ENCODE peak calls at places on chromosomes 1 and 21, in four cellular contexts. D, N, J and Z are unnamed samples.

GRCh38 chr1:145740269-145740668 is 21.0 kb downstream of the CD160 start:
- DNase-seq in D (peak; percentile 88), N (no peak), J (no peak), Z (no peak)

GRCh38 chr1:165542015-165542631 is 1.7 kb upstream of the LRRC52 start:
- DNase-seq in D (no peak), N (no peak), J (no peak), Z (no peak)

GRCh38 chr21:37075214-37075770 is 2.2 kb downstream of the TTC3 start:
- DNase-seq in D (no peak), N (no peak), J (no peak), Z (no peak)

GRCh38 chr1:51916587-51917405 is 38.3 kb upstream of the NRDC start:
- DNase-seq in D (no peak), N (no peak), J (no peak), Z (peak; percentile 43)

GRCh38 chr1:203480084-203480483 is 4.5 kb downstream of the PRELP start:
- DNase-seq in D (no peak), N (no peak), J (no peak), Z (no peak)

GRCh38 chr1:43074244-43074643 is 97.8 kb downstream of the EBNA1BP2 start:
- DNase-seq in D (no peak), N (no peak), J (no peak), Z (no peak)

GRCh38 chr1:150409504-150410362 is 45.8 kb downstream of the RPRD2 start:
- DNase-seq in D (no peak), N (no peak), J (no peak), Z (no peak)

GRCh38 chr1:94299627-94300552 is 62.5 kb upstream of the ARHGAP29 start:
- DNase-seq in D (peak; percentile 100), N (no peak), J (peak; percentile 99), Z (peak; percentile 96)

DNA sequence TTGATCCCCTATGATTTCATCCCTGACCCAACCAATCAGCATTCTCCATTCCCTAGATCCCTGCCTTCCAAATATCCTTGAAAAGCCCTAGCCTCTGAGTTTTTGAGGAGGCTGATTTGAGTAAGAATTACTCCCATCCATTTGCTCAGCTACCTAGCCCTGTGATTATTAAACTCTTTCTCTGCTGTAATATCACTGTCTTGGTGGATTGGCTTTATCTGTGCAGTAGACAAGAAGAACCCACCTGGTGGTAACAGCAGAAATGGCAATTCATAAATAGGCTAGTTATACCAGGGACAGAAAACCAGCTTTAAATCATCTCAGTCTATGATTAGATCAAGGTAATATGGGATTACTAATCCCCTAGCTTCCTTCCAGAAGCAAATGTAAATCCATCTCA is 13.0 kb downstream of the IL20 start:
- DNase-seq in D (no peak), N (no peak), J (no peak), Z (no peak)
- TF ChIP-seq CTCF in D (no peak), N (no peak), J (no peak), Z (peak; percentile 15)

GRCh38 chr1:2821373-2821955 is 20.0 kb upstream of the TTC34 start:
- DNase-seq in D (no peak), N (no peak), J (no peak), Z (no peak)

GRCh38 chr1:2820731-2821372 is 19.4 kb upstream of the TTC34 start:
- DNase-seq in D (no peak), N (no peak), J (no peak), Z (no peak)

GRCh38 chr1:2823921-2824660 is 22.6 kb upstream of the TTC34 start:
- DNase-seq in D (no peak), N (no peak), J (no peak), Z (no peak)

GRCh38 chr1:2822621-2823145 is 21.2 kb upstream of the TTC34 start:
- DNase-seq in D (no peak), N (no peak), J (no peak), Z (no peak)

DNA sequence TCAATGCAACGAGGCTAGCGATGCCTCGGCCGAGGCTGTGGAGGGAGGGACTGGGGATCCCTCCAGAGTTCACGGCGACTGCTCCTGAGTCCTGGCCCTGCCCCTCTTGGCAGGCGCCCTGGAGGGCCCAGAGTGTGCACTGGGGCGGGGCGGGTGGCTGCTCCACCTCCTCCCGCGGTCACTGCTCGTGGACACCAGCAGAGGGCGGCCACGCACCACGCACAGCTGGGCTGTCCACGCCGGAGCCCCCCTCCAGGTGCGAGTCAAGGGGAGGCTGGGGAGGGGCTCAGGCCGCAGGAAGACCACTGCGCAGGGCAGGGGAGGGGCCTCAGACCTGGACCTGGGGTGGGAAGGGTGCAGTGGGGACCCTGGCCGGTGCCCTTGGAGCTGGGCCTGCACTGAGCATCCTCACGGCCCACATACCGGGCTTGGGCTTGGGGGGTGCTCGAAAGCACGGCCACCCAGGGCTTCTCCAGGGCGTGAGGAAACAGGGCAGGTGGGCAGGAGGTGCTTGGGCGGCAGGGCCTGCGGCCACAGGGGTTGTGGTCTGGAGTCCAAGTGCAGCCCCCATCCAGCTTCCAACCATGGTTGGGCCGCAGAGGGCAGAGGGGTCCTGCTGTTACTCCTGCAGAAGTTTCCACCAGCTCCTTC is 20.6 kb upstream of the TTC34 start:
- DNase-seq in D (no peak), N (peak; percentile 66), J (no peak), Z (no peak)
- TF ChIP-seq CTCF in D (peak; percentile 62), N (no peak), J (peak; percentile 25), Z (peak; percentile 45)

GRCh38 chr1:226940806-226941067 is 643 bp downstream of the COQ8A start:
- DNase-seq in D (no peak), N (no peak), J (no peak), Z (no peak)

GRCh38 chr1:226937940-226938725 is 2.0 kb upstream of the COQ8A start:
- DNase-seq in D (no peak), N (no peak), J (no peak), Z (no peak)

GRCh38 chr1:226938903-226939438 is 1.1 kb upstream of the COQ8A start:
- DNase-seq in D (peak; percentile 69), N (no peak), J (no peak), Z (peak; percentile 18)

GRCh38 chr1:226940029-226940805 is at the start of gene COQ8A:
- DNase-seq in D (peak; percentile 97), N (peak; percentile 99), J (peak; percentile 96), Z (peak; percentile 97)

GRCh38 chr1:226939439-226940028 is 560 bp upstream of the COQ8A start:
- DNase-seq in D (peak; percentile 44), N (peak; percentile 61), J (no peak), Z (no peak)
- TF ChIP-seq CTCF in D (no peak), N (no peak), J (no peak), Z (no peak)

DNA sequence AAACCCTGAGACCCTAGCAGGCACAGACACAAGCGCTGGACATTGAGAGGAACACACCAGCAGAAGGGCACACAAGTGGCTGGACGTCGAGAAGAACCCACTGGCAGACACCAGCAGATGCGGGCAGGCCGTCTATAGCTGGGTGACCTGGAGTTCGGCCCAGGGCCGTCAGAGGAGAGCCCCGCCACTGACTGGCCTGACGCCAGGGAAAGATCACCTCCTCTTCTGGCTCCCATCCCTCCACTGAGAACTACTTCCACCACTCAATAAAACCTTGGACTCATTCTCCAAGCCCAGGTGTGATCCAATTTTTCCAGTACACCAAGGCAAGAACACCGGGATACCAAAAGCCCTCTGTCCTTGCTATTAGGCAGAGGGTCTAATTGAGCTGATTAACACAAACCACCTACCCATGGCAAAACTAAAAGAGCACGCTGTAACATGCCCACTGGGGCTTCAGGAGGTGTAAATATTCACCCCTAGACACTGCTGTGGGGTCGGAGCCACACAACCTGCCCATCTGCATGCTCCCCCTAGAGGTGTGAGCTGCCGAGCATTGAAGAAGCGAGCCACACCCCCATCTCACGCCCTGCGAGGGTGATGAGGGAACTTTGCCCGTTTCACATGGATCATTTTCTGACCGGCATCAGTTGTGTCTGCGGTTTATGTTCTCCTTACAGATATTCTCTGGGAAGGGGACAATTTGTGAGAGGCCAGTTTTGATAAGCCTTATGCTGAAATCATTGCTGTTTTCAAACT is 104.8 kb downstream of the HLX start:
- DNase-seq in D (no peak), N (no peak), J (no peak), Z (no peak)
- TF ChIP-seq CTCF in D (no peak), N (no peak), J (peak; percentile 36), Z (peak; percentile 17)

GRCh38 chr1:153827168-153827964 is 52.2 kb downstream of the SLC27A3 start:
- DNase-seq in D (no peak), N (no peak), J (no peak), Z (no peak)
- TF ChIP-seq CTCF in D (no peak), N (no peak), J (no peak), Z (peak; percentile 16)

GRCh38 chr1:220809704-220810103 is 23.0 kb downstream of the MTARC1 start:
- DNase-seq in D (no peak), N (no peak), J (no peak), Z (no peak)
- TF ChIP-seq CTCF in D (no peak), N (no peak), J (no peak), Z (no peak)

DNA sequence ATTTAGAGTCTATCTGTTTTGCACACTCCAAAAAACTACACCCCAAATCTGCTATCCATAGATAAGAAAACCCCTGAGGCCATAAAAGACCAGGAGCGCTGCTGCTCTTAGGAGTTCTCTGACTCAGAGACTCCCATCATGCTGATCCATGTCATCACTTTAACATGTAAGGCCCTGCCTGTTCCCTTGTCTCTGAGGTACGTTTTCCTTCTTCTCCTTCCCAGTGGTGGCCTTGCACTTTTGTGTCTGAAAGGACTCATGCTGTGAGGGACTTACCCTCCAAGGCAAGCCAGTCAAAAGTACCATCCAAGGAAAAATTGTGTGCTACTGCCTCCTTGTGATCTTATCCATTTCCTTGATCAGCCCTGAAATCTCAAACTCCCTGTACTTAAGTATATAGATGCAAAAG is 427.4 kb upstream of the NCAM2 start:
- DNase-seq in D (no peak), N (no peak), J (no peak), Z (no peak)
- TF ChIP-seq CTCF in D (no peak), N (no peak), J (no peak), Z (no peak)

GRCh38 chr1:23848673-23849616 is 19.1 kb downstream of the FUCA1 start:
- DNase-seq in D (no peak), N (no peak), J (no peak), Z (no peak)

DNA sequence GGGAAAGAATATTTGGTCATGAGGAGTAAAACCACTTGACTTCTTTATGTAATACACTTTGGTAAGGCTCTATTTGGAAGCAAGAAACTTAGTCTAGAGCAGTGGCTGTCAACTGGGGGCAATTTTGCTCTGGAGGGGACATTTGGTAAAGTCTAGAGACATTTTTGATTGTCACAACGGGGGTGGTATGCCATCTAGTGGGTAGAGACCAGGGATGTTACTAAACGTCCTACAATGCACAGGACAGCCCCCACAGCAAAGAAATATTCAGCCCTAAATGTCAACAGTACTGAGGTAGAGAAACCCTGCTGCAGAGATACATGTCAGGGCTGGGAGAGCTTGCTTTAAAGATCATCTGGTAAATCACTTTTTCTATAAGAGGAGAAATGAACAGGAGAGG is 13.5 kb downstream of the FUCA1 start:
- DNase-seq in D (no peak), N (no peak), J (no peak), Z (no peak)
- TF ChIP-seq CTCF in D (peak; percentile 32), N (no peak), J (no peak), Z (peak; percentile 33)